ENCODE peak calls at places on chromosomes 6 and 20, in eight cellular contexts. F, H, V, R, B, T, W and M are unnamed samples.

GRCh38 chr6:34391711-34392496 is 565 bp downstream of the NUDT3 start:
- DNase-seq in F (peak), H (peak), V (peak), R (peak), B (peak), T (peak), W (peak), M (peak)

GRCh38 chr6:78770766-78771165 is 96.6 kb upstream of the IRAK1BP1 start:
- DNase-seq in F (no peak), H (no peak), V (no peak), R (no peak), B (no peak), T (no peak), W (no peak), M (no peak)

GRCh38 chr6:109079981-109080380 is 14.7 kb downstream of the SESN1 start:
- DNase-seq in F (no peak), H (no peak), V (peak), R (no peak), B (no peak), T (no peak), W (no peak), M (no peak)

GRCh38 chr6:122610690-122611455 is 668 bp downstream of the PKIB start:
- DNase-seq in F (no peak), H (peak), V (peak), R (peak), B (peak), T (peak), W (peak), M (no peak)

GRCh38 chr20:63561624-63562396 is 7.9 kb downstream of the FNDC11 start:
- DNase-seq in F (no peak), H (no peak), V (no peak), R (no peak), B (no peak), T (no peak), W (no peak), M (no peak)

GRCh38 chr6:112223070-112223861 is 31.1 kb downstream of the LAMA4 start:
- DNase-seq in F (no peak), H (no peak), V (peak), R (no peak), B (no peak), T (no peak), W (peak), M (no peak)

GRCh38 chr6:111416529-111416928 is 66.5 kb downstream of the REV3L start:
- DNase-seq in F (no peak), H (no peak), V (no peak), R (no peak), B (no peak), T (no peak), W (no peak), M (no peak)

GRCh38 chr6:143747347-143747842 is 69.6 kb downstream of the PHACTR2 start:
- DNase-seq in F (no peak), H (no peak), V (no peak), R (no peak), B (no peak), T (no peak), W (no peak), M (no peak)

GRCh38 chr6:18034798-18035202 is 47.4 kb upstream of the KIF13A start:
- DNase-seq in F (no peak), H (peak), V (peak), R (no peak), B (no peak), T (peak), W (peak), M (no peak)

GRCh38 chr20:33175123-33175522 is 7.2 kb downstream of the BPIFA2 start:
- DNase-seq in F (no peak), H (no peak), V (no peak), R (no peak), B (no peak), T (no peak), W (no peak), M (no peak)

GRCh38 chr6:99130897-99131873 is 183.4 kb upstream of the FBXL4 start:
- DNase-seq in F (no peak), H (no peak), V (no peak), R (no peak), B (no peak), T (no peak), W (no peak), M (no peak)

GRCh38 chr20:35695245-35695749 is 3.9 kb downstream of the NFS1 start:
- DNase-seq in F (no peak), H (no peak), V (no peak), R (no peak), B (peak), T (no peak), W (no peak), M (no peak)

GRCh38 chr20:19252670-19253120 is 40.3 kb downstream of the SLC24A3 start:
- DNase-seq in F (no peak), H (peak), V (no peak), R (no peak), B (no peak), T (no peak), W (peak), M (no peak)

GRCh38 chr6:126041516-126042447 is 55.4 kb downstream of the TRMT11 start:
- DNase-seq in F (no peak), H (no peak), V (peak), R (no peak), B (no peak), T (no peak), W (no peak), M (no peak)

GRCh38 chr20:19986419-19986818 is 30.7 kb upstream of the NAA20 start:
- DNase-seq in F (no peak), H (peak), V (peak), R (no peak), B (no peak), T (no peak), W (peak), M (no peak)

GRCh38 chr6:44696686-44697085 is 309.2 kb downstream of the CDC5L start:
- DNase-seq in F (no peak), H (no peak), V (no peak), R (no peak), B (no peak), T (no peak), W (peak), M (no peak)

GRCh38 chr6:2103644-2104523 is 141.5 kb downstream of the GMDS start:
- DNase-seq in F (no peak), H (peak), V (peak), R (no peak), B (no peak), T (peak), W (peak), M (no peak)

GRCh38 chr6:26033132-26033941 is 53.9 kb upstream of the HFE start:
- DNase-seq in F (no peak), H (peak), V (peak), R (peak), B (peak), T (peak), W (peak), M (no peak)

GRCh38 chr6:141202641-141203040 is 930.1 kb upstream of the GJE1 start:
- DNase-seq in F (no peak), H (no peak), V (no peak), R (no peak), B (no peak), T (no peak), W (no peak), M (no peak)

GRCh38 chr6:24313477-24314141 is 44.2 kb downstream of the DCDC2 start:
- DNase-seq in F (no peak), H (no peak), V (peak), R (no peak), B (no peak), T (peak), W (peak), M (no peak)

GRCh38 chr6:138503881-138504680 is 4.8 kb upstream of the NHSL1 start:
- DNase-seq in F (no peak), H (no peak), V (no peak), R (no peak), B (no peak), T (peak), W (no peak), M (no peak)

GRCh38 chr20:11373391-11373790 is 544.3 kb upstream of the BTBD3 start:
- DNase-seq in F (no peak), H (no peak), V (no peak), R (no peak), B (no peak), T (no peak), W (peak), M (no peak)

GRCh38 chr6:160128125-160128683 is 6.6 kb downstream of the SLC22A1 start:
- DNase-seq in F (no peak), H (no peak), V (no peak), R (no peak), B (no peak), T (no peak), W (no peak), M (no peak)

GRCh38 chr6:155177369-155177961 is 86.3 kb upstream of the CLDN20 start:
- DNase-seq in F (no peak), H (peak), V (peak), R (peak), B (peak), T (peak), W (peak), M (no peak)

GRCh38 chr6:103167345-103167744 is 1692.4 kb downstream of the HACE1 start:
- DNase-seq in F (no peak), H (no peak), V (no peak), R (no peak), B (no peak), T (no peak), W (no peak), M (no peak)

GRCh38 chr6:136335736-136336362 is 46.2 kb upstream of the BCLAF1 start:
- DNase-seq in F (no peak), H (no peak), V (no peak), R (no peak), B (no peak), T (no peak), W (no peak), M (no peak)

GRCh38 chr20:51481311-51481997 is 61.1 kb downstream of the NFATC2 start:
- DNase-seq in F (peak), H (no peak), V (no peak), R (peak), B (no peak), T (no peak), W (no peak), M (no peak)

GRCh38 chr6:118725944-118726343 is 74.6 kb upstream of the CEP85L start:
- DNase-seq in F (no peak), H (no peak), V (no peak), R (peak), B (no peak), T (no peak), W (no peak), M (no peak)

GRCh38 chr20:25336561-25337422 is 53.8 kb downstream of the ABHD12 start:
- DNase-seq in F (no peak), H (no peak), V (peak), R (no peak), B (no peak), T (peak), W (peak), M (no peak)

GRCh38 chr6:63236398-63236817 is 25.1 kb downstream of the FKBP1C start:
- DNase-seq in F (no peak), H (no peak), V (no peak), R (no peak), B (no peak), T (no peak), W (no peak), M (no peak)

GRCh38 chr20:43722153-43722505 is 4.7 kb downstream of the GTSF1L start:
- DNase-seq in F (no peak), H (no peak), V (no peak), R (peak), B (no peak), T (no peak), W (no peak), M (no peak)

GRCh38 chr20:48187891-48188290 is 402.6 kb upstream of the SULF2 start:
- DNase-seq in F (no peak), H (no peak), V (peak), R (no peak), B (no peak), T (no peak), W (no peak), M (no peak)

GRCh38 chr6:71887006-71887743 is 825 bp downstream of the RIMS1 start:
- DNase-seq in F (no peak), H (no peak), V (no peak), R (no peak), B (no peak), T (no peak), W (no peak), M (no peak)

GRCh38 chr20:57397004-57397692 is 6.0 kb downstream of the RBM38 start:
- DNase-seq in F (no peak), H (no peak), V (no peak), R (no peak), B (no peak), T (no peak), W (no peak), M (no peak)